ENCODE peak calls at places on chromosome 16, in nine cellular contexts. Y is PC-9, J is fibroblast of lung, C is mucosa of descending colon, S is astrocyte, E is right lobe of liver, X is esophagus squamous epithelium, U is prostate gland, V is IMR-90. D is an unnamed sample.

GRCh38 chr16:64740261-64740660 is 381.6 kb downstream of the CDH11 start:
- DNase-seq in Y (no peak), J (no peak), C (no peak), S (no peak), E (no peak), X (no peak), U (no peak), V (no peak), D (no peak)

GRCh38 chr16:65833171-65833871 is 533.2 kb upstream of the CDH5 start:
- DNase-seq in Y (no peak), J (peak; percentile 84), C (no peak), S (peak; percentile 79), E (no peak), X (no peak), U (no peak), V (peak; percentile 84), D (no peak)

GRCh38 chr16:15714393-15715172 is 64.5 kb downstream of the NDE1 start:
- DNase-seq in Y (no peak), J (no peak), C (no peak), S (no peak), E (no peak), X (no peak), U (no peak), V (no peak), D (no peak)

GRCh38 chr16:89195521-89196171 is 4.7 kb downstream of the SLC22A31 start:
- DNase-seq in Y (no peak), J (no peak), C (peak; percentile 40), S (no peak), E (peak; percentile 19), X (no peak), U (no peak), V (no peak), D (peak; percentile 8)

GRCh38 chr16:57637424-57637823 is 9.0 kb downstream of the ADGRG1 start:
- DNase-seq in Y (no peak), J (no peak), C (no peak), S (no peak), E (no peak), X (no peak), U (no peak), V (no peak), D (no peak)

GRCh38 chr16:88531346-88531745 is 38.9 kb upstream of the ZC3H18 start:
- DNase-seq in Y (no peak), J (no peak), C (no peak), S (no peak), E (peak; percentile 13), X (no peak), U (no peak), V (no peak), D (no peak)

GRCh38 chr16:85757341-85757822 is 6.5 kb upstream of the C16orf74 start:
- DNase-seq in Y (no peak), J (peak; percentile 89), C (no peak), S (peak; percentile 88), E (no peak), X (no peak), U (no peak), V (peak; percentile 89), D (peak; percentile 74)

GRCh38 chr16:27080870-27081269 is 14.1 kb downstream of the C16orf82 start:
- DNase-seq in Y (no peak), J (no peak), C (no peak), S (no peak), E (no peak), X (no peak), U (no peak), V (no peak), D (no peak)

GRCh38 chr16:25411376-25412081 is 153.9 kb upstream of the ZKSCAN2 start:
- DNase-seq in Y (no peak), J (no peak), C (no peak), S (no peak), E (peak; percentile 20), X (no peak), U (no peak), V (no peak), D (no peak)

GRCh38 chr16:15729152-15729551 is 79.1 kb downstream of the NDE1 start:
- DNase-seq in Y (no peak), J (no peak), C (no peak), S (no peak), E (no peak), X (no peak), U (no peak), V (no peak), D (no peak)

GRCh38 chr16:57795431-57795878 is 6.8 kb downstream of the KIFC3 start:
- DNase-seq in Y (peak; percentile 76), J (peak; percentile 49), C (peak; percentile 7), S (peak; percentile 41), E (no peak), X (no peak), U (peak; percentile 56), V (peak; percentile 38), D (no peak)

GRCh38 chr16:22694887-22695382 is 119.0 kb upstream of the HS3ST2 start:
- DNase-seq in Y (no peak), J (peak; percentile 92), C (no peak), S (peak; percentile 88), E (no peak), X (no peak), U (no peak), V (peak; percentile 90), D (no peak)

GRCh38 chr16:90031186-90031930 is 12.1 kb upstream of the DBNDD1 start:
- DNase-seq in Y (no peak), J (no peak), C (no peak), S (no peak), E (no peak), X (no peak), U (no peak), V (no peak), D (no peak)

GRCh38 chr16:58128721-58129096 is 472 bp downstream of the CFAP20 start:
- DNase-seq in Y (no peak), J (no peak), C (peak; percentile 67), S (no peak), E (no peak), X (no peak), U (no peak), V (no peak), D (no peak)

GRCh38 chr16:84239186-84239790 is 524 bp downstream of the KCNG4 start:
- DNase-seq in Y (no peak), J (peak; percentile 22), C (no peak), S (no peak), E (no peak), X (no peak), U (no peak), V (peak; percentile 4), D (no peak)

GRCh38 chr16:80806957-80807356 is 2.6 kb upstream of the CDYL2 start:
- DNase-seq in Y (no peak), J (peak; percentile 81), C (no peak), S (peak; percentile 65), E (no peak), X (no peak), U (no peak), V (peak; percentile 69), D (no peak)

GRCh38 chr16:9048302-9048700 is 43.1 kb upstream of the HAPSTR1 start:
- DNase-seq in Y (no peak), J (peak; percentile 60), C (no peak), S (peak; percentile 46), E (no peak), X (no peak), U (no peak), V (peak; percentile 34), D (no peak)

DNA sequence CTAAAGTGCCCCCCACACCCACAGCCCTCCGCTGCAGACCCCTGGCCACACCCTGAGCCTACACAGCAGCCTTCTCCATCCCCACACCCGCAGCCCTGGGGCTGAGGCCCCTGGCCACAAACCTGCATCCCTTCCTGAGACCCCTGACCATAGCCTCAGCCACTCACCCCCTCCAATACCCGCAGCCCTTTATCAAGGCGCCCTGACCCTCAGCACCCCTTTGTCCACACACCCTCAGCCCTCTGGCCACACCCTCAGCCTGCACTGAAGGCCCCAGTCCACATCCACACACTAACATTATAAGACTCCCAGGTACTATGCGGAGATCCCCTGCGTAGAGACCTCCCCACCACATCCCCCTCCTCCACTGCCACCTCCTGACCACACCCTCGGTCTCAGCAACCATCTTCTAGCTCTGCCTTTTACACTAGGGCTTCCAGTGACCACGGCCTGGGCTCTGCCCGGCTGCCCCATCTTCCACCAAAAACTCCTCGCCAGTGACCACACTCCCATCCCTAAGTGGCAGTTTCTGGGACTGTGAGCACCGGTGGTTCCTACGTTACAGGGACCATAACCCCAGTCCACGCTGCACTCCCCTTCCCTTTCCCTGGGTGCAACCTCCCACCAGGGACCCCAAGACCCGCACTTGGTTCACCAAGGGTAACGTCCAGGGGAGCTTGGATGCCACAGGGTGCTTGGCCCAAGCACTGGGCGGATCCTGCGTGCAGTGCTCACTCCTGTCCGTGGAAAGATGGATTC is 818 bp downstream of the TPPP3 start:
- DNase-seq in Y (no peak), J (no peak), C (no peak), S (no peak), E (no peak), X (no peak), U (no peak), V (no peak), D (no peak)
- H3K4me3 ChIP-seq in Y (no peak overlapping the region), J (peak overlapping the region; percentile 30), C (no peak overlapping the region), S (peak overlapping the region; percentile 41), E (no peak overlapping the region), X (peak overlapping the region; percentile 4), U (no peak overlapping the region), V (no peak overlapping the region), D (no peak overlapping the region)

GRCh38 chr16:46688101-46688656 is 799 bp downstream of the VPS35 start:
- DNase-seq in Y (no peak), J (peak; percentile 35), C (peak; percentile 67), S (peak; percentile 23), E (peak; percentile 36), X (no peak), U (peak; percentile 32), V (peak; percentile 20), D (no peak)
- TF ChIP-seq CTCF in Y (peak; percentile 53), J (peak; percentile 15), C (no peak), S (no peak), E (no peak), X (no peak), U (no peak), V (no peak), D (no peak)

GRCh38 chr16:68183033-68183432 is 52.9 kb downstream of the ESRP2 start:
- DNase-seq in Y (no peak), J (no peak), C (no peak), S (no peak), E (no peak), X (no peak), U (no peak), V (no peak), D (no peak)

GRCh38 chr16:68179196-68179795 is 56.6 kb downstream of the ESRP2 start:
- DNase-seq in Y (no peak), J (peak; percentile 34), C (no peak), S (peak; percentile 20), E (no peak), X (no peak), U (no peak), V (peak; percentile 31), D (no peak)

DNA sequence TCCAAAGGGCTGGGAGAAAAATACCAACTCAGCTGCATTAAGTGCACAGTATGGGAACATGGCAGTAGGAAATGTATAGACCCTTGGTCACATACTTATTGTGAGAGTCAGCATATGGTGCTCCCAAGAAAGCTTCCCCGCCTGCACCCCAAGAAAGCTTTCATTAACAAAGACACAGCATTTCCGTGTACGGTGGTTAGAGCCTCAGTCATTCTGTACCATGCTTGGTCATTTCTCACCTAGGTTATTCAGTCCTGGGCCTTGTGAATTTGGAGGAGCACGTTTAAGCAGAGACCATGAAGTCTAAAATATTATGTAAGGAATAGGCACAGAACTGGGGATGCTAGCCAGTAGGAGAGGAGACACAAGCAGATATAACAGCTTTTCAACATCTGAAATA is 56.1 kb downstream of the ESRP2 start:
- DNase-seq in Y (no peak), J (no peak), C (no peak), S (no peak), E (no peak), X (no peak), U (no peak), V (no peak), D (no peak)
- H3K36me3 ChIP-seq in Y (peaks cover 3% of the 10 kb centered on the region), J (no peaks in the 10 kb centered on the region), C (no peaks in the 10 kb centered on the region), S (no peaks in the 10 kb centered on the region), E (peaks cover 77% of the 10 kb centered on the region), X (peaks cover 88% of the 10 kb centered on the region), U (no peaks in the 10 kb centered on the region), V (peaks cover 5% of the 10 kb centered on the region), D (peaks cover 3% of the 10 kb centered on the region)

GRCh38 chr16:56625140-56625942 is at the start of gene MT1E:
- DNase-seq in Y (no peak), J (peak; percentile 77), C (peak; percentile 90), S (peak; percentile 65), E (peak; percentile 80), X (no peak), U (peak; percentile 50), V (peak; percentile 76), D (no peak)
- H3K4me3 ChIP-seq in Y (no peak within 1 kb of the TSS), J (peak within 1 kb of the TSS; percentile 68), C (peak within 1 kb of the TSS; percentile 19), S (peak within 1 kb of the TSS; percentile 76), E (peak within 1 kb of the TSS; percentile 85), X (peak within 1 kb of the TSS; percentile 43), U (peak within 1 kb of the TSS; percentile 31), V (peak within 1 kb of the TSS; percentile 51), D (peak within 1 kb of the TSS; percentile 59)